ENCODE peak calls at places on chromosomes 13 and 19, in ten cellular contexts. E, Z, B, X, L, N, I, G, J and D are unnamed samples.
A peak's percentile ranks its signal among the peaks of the same experiment; 100 is the strongest.

GRCh38 chr19:13151605-13152355 is 1.6 kb downstream of the IER2 start:
- DNase-seq in G (peak; percentile 99), X (peak; percentile 94), Z (peak; percentile 96), B (peak; percentile 97), I (peak; percentile 93), N (peak; percentile 95), L (peak; percentile 94), E (peak; percentile 99), J (peak; percentile 96), D (peak; percentile 99)

GRCh38 chr19:29662604-29663404 is 2.5 kb upstream of the PLEKHF1 start:
- DNase-seq in E (no peak), L (no peak), B (no peak), N (no peak), G (peak; percentile 91), X (peak; percentile 85), Z (no peak), J (peak; percentile 94), I (no peak), D (peak; percentile 55)

GRCh38 chr19:14519860-14520407 is 1.7 kb upstream of the DNAJB1 start:
- DNase-seq in I (peak; percentile 96), X (no peak), G (no peak), E (no peak), L (no peak), J (peak; percentile 88), B (no peak), Z (no peak), N (no peak), D (no peak)

GRCh38 chr13:36919206-36919832 is 719 bp downstream of the SMAD9 start:
- DNase-seq in X (no peak), B (no peak), Z (no peak), I (no peak), J (peak; percentile 17), G (peak; percentile 76), E (peak; percentile 88), N (peak; percentile 75), L (no peak), D (no peak)

GRCh38 chr13:29925457-29925856 is 75.0 kb upstream of the UBL3 start:
- DNase-seq in J (peak; percentile 78), B (peak; percentile 45), N (peak; percentile 50), G (peak; percentile 96), L (no peak), I (no peak), X (no peak), E (no peak), Z (no peak), D (peak; percentile 72)

GRCh38 chr13:97256343-97256783 is 34.2 kb downstream of the MBNL2 start:
- DNase-seq in Z (no peak), G (peak; percentile 72), E (no peak), L (no peak), I (peak; percentile 98), J (peak; percentile 97), X (peak; percentile 74), B (no peak), N (no peak), D (no peak)

GRCh38 chr13:59442946-59443345 is 720.8 kb downstream of the DIAPH3 start:
- DNase-seq in E (no peak), I (no peak), L (no peak), Z (no peak), X (no peak), G (no peak), N (no peak), B (no peak), J (peak; percentile 45), D (no peak)

GRCh38 chr13:108155185-108156106 is 59.9 kb downstream of the LIG4 start:
- DNase-seq in I (peak; percentile 38), Z (peak; percentile 1), J (peak; percentile 52), L (peak; percentile 24), G (no peak), N (peak; percentile 55), X (no peak), B (peak; percentile 39), E (no peak), D (no peak)

GRCh38 chr19:13978306-13978705 is 26.0 kb downstream of the DCAF15 start:
- DNase-seq in B (peak; percentile 71), X (no peak), N (peak; percentile 81), E (peak; percentile 90), L (peak; percentile 23), J (no peak), Z (no peak), G (peak; percentile 89), I (no peak), D (peak; percentile 82)

DNA sequence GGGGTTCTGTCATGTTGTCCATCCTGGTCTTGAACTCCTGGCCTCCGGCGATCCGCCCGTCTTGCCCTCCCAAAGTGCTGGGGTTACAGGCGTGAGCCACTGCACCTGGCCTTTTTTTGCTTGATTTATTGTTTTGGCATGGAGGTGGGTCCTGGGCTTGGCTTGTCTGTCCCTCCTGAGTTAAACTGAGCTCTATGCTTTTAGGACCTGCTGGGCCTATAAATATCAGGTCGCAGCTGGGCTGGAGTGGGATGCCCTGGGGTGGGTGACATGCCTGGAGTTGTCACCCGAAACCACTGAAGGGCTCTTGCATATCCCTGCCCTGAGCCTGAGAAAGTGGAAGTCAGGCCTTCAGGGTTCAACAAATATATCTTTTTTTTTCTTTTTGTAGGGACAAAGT is 5.5 kb downstream of the ARRDC5 start:
- DNase-seq in I (no peak), N (no peak), J (no peak), E (no peak), Z (no peak), B (no peak), G (no peak), X (no peak), L (no peak), D (no peak)
- H3K27ac ChIP-seq in I (no peak overlapping the region), N (no peak overlapping the region), J (no peak overlapping the region), E (no peak overlapping the region), Z (no peak overlapping the region), B (no peak overlapping the region), G (no peak overlapping the region), X (no peak overlapping the region), L (no peak overlapping the region), D (no peak overlapping the region)

DNA sequence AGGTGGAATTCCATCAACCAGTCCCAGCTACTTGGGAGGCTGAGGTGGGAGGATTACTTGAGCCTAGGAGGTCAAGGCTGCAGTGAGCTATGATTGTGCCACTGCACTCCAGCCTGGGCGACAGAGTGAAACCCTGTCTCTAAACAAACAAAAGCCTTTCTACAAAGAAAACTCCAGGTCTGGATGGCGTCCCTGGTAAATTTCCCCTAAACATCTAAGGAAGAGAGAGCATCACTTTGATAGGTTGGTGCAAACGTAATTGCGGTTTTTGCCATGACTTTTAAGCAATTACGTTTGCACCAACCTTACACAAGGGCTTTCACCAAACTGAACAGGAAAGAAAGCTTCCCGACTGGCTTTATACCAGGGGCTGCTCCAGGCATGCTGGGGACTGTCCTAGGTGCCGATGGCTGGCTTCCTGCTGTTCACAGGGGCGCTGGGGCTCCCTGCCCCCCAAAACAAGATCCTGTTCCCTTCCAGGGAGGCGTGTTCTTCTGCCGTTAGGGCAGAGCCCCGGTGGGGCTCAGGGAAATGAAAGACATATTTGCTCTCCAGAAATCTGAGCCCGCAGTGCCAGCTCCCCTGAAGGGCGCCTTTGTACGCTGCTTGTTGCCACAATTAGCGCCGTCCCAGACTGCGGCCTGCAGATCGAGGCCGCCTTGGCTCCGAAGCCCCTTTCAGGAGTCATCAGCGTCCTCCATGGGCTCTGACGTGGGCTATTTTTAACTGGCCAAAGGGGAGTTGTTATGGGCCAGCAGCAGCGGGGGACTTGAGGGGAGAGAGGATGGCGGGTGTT is 38.7 kb upstream of the KLF2 start:
- DNase-seq in J (no peak), B (no peak), E (no peak), L (no peak), I (no peak), N (no peak), Z (peak; percentile 45), X (no peak), G (peak; percentile 86), D (peak; percentile 27)
- H3K27ac ChIP-seq in J (no peak overlapping the region), B (peak overlapping the region; percentile 86), E (peak overlapping the region; percentile 95), L (no peak overlapping the region), I (no peak overlapping the region), N (no peak overlapping the region), Z (peak overlapping the region; percentile 64), X (no peak overlapping the region), G (peak overlapping the region; percentile 95), D (peak overlapping the region; percentile 81)

DNA sequence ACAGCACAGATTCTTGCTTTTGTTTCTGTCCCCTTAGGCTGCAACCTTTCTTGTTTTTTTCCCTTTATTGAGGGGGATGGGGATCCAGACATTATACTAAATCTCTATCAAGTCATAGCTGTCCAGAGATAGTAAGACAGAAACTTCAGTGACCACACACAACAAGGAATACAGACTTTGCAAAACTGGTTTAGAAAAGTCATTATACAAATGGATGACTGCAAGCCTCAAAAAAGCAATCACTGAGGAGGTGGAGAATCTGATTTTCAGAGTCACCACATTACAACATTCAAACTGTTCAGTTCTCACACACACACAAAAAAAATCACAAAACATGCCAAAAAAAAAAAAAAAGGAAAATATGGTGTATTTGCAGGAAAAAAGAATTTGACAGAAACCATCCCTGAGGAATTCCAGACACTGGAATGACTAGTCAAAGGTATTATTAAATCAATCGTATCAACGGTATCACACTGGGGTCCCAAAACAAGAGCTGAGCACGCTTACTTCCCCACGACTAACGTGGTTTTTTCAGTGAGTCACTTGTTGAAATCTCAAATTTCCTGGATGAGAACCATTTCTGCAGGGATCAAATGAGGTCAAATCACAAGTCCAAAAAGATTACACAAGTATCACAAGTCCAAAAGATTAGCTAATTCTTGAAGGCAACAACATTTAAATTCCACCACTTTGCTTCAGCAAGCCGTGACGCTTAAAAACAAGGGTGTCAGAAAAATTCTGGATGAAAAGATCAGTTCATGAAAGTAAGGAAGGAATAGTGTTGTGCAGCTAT is 41.2 kb downstream of the USP12 start:
- DNase-seq in J (peak; percentile 76), G (no peak), I (no peak), E (no peak), X (no peak), Z (no peak), N (no peak), B (no peak), L (no peak), D (no peak)
- H3K27ac ChIP-seq in J (no peak overlapping the region), G (peak overlapping the region; percentile 59), I (no peak overlapping the region), E (no peak overlapping the region), X (no peak overlapping the region), Z (no peak overlapping the region), N (peak overlapping the region; percentile 6), B (no peak overlapping the region), L (peak overlapping the region; percentile 95), D (no peak overlapping the region)

GRCh38 chr13:24267801-24268200 is 41.6 kb upstream of the C1QTNF9 start:
- DNase-seq in L (no peak), N (no peak), J (no peak), Z (no peak), G (no peak), E (no peak), B (no peak), X (no peak), I (no peak), D (no peak)

GRCh38 chr13:24271231-24271610 is 38.2 kb upstream of the C1QTNF9 start:
- DNase-seq in I (no peak), E (no peak), X (no peak), J (no peak), L (no peak), B (no peak), N (no peak), G (no peak), Z (no peak), D (no peak)

GRCh38 chr13:24271611-24272451 is 37.5 kb upstream of the C1QTNF9 start:
- DNase-seq in J (peak; percentile 76), B (no peak), X (peak; percentile 45), G (peak; percentile 75), I (no peak), E (peak; percentile 85), N (peak; percentile 77), L (peak; percentile 64), Z (peak; percentile 75), D (no peak)

GRCh38 chr13:24270639-24271131 is 38.7 kb upstream of the C1QTNF9 start:
- DNase-seq in X (no peak), I (no peak), G (peak; percentile 87), B (peak; percentile 35), E (no peak), J (peak; percentile 47), N (peak; percentile 70), L (peak; percentile 48), Z (peak; percentile 68), D (no peak)

GRCh38 chr13:24269803-24270202 is 39.6 kb upstream of the C1QTNF9 start:
- DNase-seq in J (peak; percentile 60), E (no peak), B (no peak), N (no peak), L (no peak), Z (no peak), X (no peak), G (no peak), I (no peak), D (no peak)
- H3K27ac ChIP-seq in J (no peak overlapping the region), E (peak overlapping the region; percentile 85), B (peak overlapping the region; percentile 84), N (no peak overlapping the region), L (peak overlapping the region; percentile 96), Z (no peak overlapping the region), X (no peak overlapping the region), G (no peak overlapping the region), I (no peak overlapping the region), D (no peak overlapping the region)